ENCODE peak calls at places on chromosome 1, in nine cellular contexts. V is CD4-positive, alpha-beta T cell; B is H9; O is AG10803; U is A549; R is cardiac fibroblast; G is GM23338; K is PC-3; A is nephron progenitor cell. L is an unnamed sample.

GRCh38 chr1:119631086-119631432 is 17.0 kb downstream of the ZNF697 start:
- DNase-seq in U (no peak), A (no peak), B (no peak), V (no peak), K (no peak), O (no peak), G (no peak), R (no peak), L (no peak)

GRCh38 chr1:208013210-208013609 is 102.3 kb upstream of the CD34 start:
- DNase-seq in U (no peak), A (no peak), G (no peak), R (no peak), O (no peak), K (no peak), V (no peak), B (no peak), L (no peak)

GRCh38 chr1:162003825-162004205 is 19.9 kb downstream of the OLFML2B start:
- DNase-seq in R (peak), V (no peak), G (no peak), A (no peak), O (peak), B (no peak), K (peak), U (no peak), L (no peak)

GRCh38 chr1:151050051-151050688 is 2.6 kb downstream of the C1orf56 start:
- DNase-seq in G (no peak), A (no peak), O (no peak), U (no peak), B (no peak), R (no peak), K (no peak), V (no peak), L (no peak)

GRCh38 chr1:59971464-59971911 is 44.9 kb upstream of the CYP2J2 start:
- DNase-seq in G (peak), K (peak), U (peak), V (peak), R (peak), B (peak), O (peak), A (peak), L (peak)

GRCh38 chr1:97920275-97920831 is 481 bp downstream of the DPYD start:
- DNase-seq in G (peak), B (no peak), O (peak), A (no peak), U (peak), R (peak), V (no peak), K (peak), L (no peak)

GRCh38 chr1:54887665-54888071 is 673 bp upstream of the DHCR24 start:
- DNase-seq in B (peak), V (no peak), R (peak), G (no peak), K (no peak), A (no peak), O (peak), U (no peak), L (peak)

GRCh38 chr1:220113136-220113695 is 19.3 kb downstream of the IARS2 start:
- DNase-seq in V (no peak), O (peak), K (peak), B (no peak), R (peak), A (no peak), G (peak), U (peak), L (no peak)

GRCh38 chr1:75273110-75273509 is 138.9 kb downstream of the LHX8 start:
- DNase-seq in B (no peak), A (no peak), G (no peak), K (no peak), O (no peak), U (no peak), V (no peak), R (no peak), L (no peak)

GRCh38 chr1:29290414-29290980 is 54.2 kb downstream of the PTPRU start:
- DNase-seq in V (no peak), A (no peak), O (peak), U (no peak), B (no peak), K (no peak), G (no peak), R (peak), L (no peak)

GRCh38 chr1:154290921-154291320 is 18.5 kb downstream of the HAX1 start:
- DNase-seq in U (no peak), O (no peak), G (no peak), V (no peak), B (no peak), A (no peak), K (no peak), R (no peak), L (no peak)

GRCh38 chr1:65050735-65051134 is 84.4 kb upstream of the JAK1 start:
- DNase-seq in R (no peak), K (peak), A (no peak), G (no peak), V (no peak), O (no peak), B (no peak), U (no peak), L (no peak)

GRCh38 chr1:153122831-153123421 is 9.6 kb upstream of the SPRR2F start:
- DNase-seq in B (peak), O (no peak), R (no peak), K (peak), U (peak), G (peak), A (peak), V (no peak), L (no peak)

GRCh38 chr1:243582321-243582720 is 267.7 kb downstream of the AKT3 start:
- DNase-seq in A (no peak), U (peak), G (no peak), V (no peak), K (no peak), R (peak), O (peak), B (no peak), L (no peak)

GRCh38 chr1:198922638-198923430 is 284.0 kb downstream of the PTPRC start:
- DNase-seq in R (no peak), A (no peak), V (no peak), K (no peak), O (no peak), G (no peak), U (no peak), B (no peak), L (no peak)

GRCh38 chr1:234529661-234530237 is 50.8 kb upstream of the TARBP1 start:
- DNase-seq in G (no peak), B (no peak), V (no peak), R (no peak), U (no peak), K (no peak), O (peak), A (no peak), L (no peak)

GRCh38 chr1:25996966-25997758 is 701 bp downstream of the PAFAH2 start:
- DNase-seq in O (peak), U (peak), A (no peak), B (no peak), R (peak), V (no peak), G (no peak), K (peak), L (peak)

GRCh38 chr1:183235503-183235902 is 49.4 kb downstream of the LAMC2 start:
- DNase-seq in A (no peak), K (no peak), B (no peak), O (no peak), U (no peak), G (no peak), R (peak), V (no peak), L (no peak)

GRCh38 chr1:156797212-156797871 is 19.3 kb downstream of the SH2D2A start:
- DNase-seq in O (peak), A (peak), V (peak), K (peak), B (peak), G (peak), U (peak), R (peak), L (peak)

GRCh38 chr1:152042030-152042429 is 5.2 kb upstream of the S100A11 start:
- DNase-seq in V (no peak), A (no peak), U (no peak), O (no peak), G (no peak), B (no peak), R (no peak), K (no peak), L (no peak)

GRCh38 chr1:118809586-118809985 is 178.6 kb downstream of the TBX15 start:
- DNase-seq in G (no peak), A (no peak), V (no peak), B (no peak), U (no peak), R (no peak), O (no peak), K (no peak), L (no peak)

DNA sequence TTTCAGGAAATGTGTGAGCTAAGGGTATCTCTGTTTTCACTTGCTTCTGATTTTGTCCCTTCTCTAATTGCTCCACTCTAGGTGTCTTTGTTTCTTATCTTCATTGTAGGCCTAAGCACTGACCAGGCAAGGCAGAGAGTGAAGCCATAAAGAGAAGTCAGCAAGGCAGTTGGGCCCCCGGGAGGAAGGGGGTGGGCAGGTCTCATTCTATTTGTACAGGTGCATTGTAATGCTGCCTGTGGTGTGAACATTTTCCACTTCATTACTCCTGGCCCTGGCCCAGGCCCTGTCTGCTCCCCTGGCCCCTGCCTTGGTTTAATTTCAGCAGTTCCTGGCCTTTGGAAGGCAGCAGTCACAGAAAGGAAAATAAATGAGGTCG is 86.4 kb upstream of the JUN start:
- DNase-seq in G (no peak), A (no peak), K (peak), V (no peak), O (no peak), B (no peak), U (no peak), R (no peak), L (no peak)
- TF ChIP-seq CTCF in G (no peak), A (no peak), K (no peak), V (no peak), O (no peak), B (no peak), U (no peak), R (no peak), L (no peak)

DNA sequence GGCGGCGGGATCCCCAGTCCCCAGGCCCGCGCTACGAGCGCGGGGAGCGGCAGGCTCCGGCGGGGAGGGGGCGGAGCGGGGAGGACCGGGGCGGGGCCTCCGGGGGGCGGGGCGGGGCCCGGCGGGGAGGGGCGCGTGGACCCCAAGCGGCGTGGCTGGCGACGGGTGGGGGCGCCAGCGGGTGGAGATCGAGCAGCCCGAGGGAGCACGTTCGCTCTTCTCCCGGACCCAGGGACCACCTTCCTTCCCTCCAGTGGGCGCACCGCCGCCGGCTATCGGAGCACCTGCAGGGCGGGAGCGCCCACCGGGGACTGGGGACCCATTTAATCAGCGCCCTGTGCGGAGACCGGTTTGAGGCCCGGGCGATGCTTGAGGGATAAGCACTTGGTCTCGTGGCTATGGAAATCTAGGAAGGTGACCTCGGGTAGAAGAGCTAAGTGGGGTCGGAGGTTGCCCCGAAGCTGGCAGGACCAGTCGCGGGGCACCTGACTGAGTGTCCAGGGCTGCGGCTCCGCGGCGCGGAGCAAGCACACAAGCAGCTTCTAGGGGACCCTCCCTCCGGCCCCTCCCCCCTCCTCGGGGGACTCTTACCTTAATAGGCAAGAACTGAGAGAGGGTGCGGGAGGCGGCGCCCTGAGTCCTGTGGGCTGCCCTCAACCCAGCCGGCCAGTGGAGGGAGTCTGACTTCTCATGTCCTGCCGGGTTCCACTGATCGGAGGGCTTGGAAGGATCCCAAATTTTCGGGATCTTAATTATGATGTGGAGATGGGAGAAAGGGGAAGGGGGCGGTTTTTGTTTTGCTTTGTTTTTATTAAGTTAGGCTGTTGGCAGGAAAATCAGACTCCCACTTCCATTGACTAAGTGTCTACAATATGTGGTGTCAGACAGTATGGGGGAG is at the start of gene TSPAN2:
- DNase-seq in B (peak), A (peak), K (peak), R (no peak), V (peak), O (peak), G (peak), U (peak), L (peak)
- TF ChIP-seq CTCF in B (peak), A (no peak), K (peak), R (peak), V (no peak), O (peak), G (peak), U (no peak), L (no peak)

GRCh38 chr1:31725134-31725533 is 21.3 kb upstream of the COL16A1 start:
- DNase-seq in G (peak), R (no peak), A (no peak), B (no peak), K (no peak), V (no peak), U (no peak), O (no peak), L (no peak)
- TF ChIP-seq CTCF in G (no peak), R (no peak), A (no peak), B (peak), K (no peak), V (no peak), U (no peak), O (no peak), L (no peak)

DNA sequence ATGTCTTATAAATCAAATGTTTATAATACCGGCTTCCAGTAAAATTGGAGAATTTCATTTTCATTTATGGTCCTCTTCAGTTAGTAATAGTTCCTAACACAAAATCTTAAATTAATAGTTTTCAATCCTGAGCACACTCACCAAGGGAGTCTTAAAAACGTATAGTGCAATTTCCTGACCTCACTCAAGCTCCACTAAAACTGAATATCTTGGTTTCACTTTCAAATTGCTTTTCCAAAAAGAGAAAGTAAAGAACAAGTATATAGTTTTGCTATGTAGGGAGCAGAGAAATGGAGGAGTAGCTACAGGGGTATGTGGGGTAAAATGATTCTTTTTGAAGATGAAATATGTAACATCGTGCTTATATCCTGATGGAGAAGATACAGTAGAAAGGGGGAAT is 398.6 kb downstream of the PLPP3 start:
- DNase-seq in V (no peak), O (peak), U (no peak), G (no peak), R (peak), B (no peak), K (no peak), A (no peak), L (no peak)
- TF ChIP-seq CTCF in V (no peak), O (no peak), U (no peak), G (no peak), R (no peak), B (no peak), K (no peak), A (no peak), L (no peak)

DNA sequence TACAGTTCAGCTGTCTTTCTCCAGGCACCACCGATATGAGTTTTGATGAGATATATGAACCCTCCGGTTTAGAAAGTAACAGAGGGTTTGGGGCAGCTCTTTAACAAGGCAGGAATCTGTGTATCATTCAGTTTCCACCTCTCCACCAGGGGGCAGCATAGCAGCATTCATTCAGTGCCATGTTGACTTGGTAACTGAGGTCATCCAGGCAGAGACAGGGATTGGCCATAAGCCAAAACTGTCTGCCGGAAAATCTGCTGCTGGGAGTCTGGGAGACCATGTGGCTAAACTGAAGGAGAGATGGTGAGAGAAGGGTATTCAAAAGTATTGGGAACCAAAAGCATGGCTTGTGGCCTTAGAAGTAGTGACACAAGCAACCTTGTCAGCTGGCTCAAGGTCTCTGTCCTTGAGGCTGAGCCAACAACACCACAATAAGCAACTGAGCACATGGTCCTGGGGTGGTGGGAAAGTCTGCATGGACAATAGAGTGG is 98.5 kb downstream of the LMX1A start:
- DNase-seq in V (no peak), R (peak), K (peak), B (peak), U (peak), A (peak), O (peak), G (peak), L (peak)
- TF ChIP-seq CTCF in V (peak), R (peak), K (peak), B (peak), U (peak), A (peak), O (peak), G (peak), L (peak)

DNA sequence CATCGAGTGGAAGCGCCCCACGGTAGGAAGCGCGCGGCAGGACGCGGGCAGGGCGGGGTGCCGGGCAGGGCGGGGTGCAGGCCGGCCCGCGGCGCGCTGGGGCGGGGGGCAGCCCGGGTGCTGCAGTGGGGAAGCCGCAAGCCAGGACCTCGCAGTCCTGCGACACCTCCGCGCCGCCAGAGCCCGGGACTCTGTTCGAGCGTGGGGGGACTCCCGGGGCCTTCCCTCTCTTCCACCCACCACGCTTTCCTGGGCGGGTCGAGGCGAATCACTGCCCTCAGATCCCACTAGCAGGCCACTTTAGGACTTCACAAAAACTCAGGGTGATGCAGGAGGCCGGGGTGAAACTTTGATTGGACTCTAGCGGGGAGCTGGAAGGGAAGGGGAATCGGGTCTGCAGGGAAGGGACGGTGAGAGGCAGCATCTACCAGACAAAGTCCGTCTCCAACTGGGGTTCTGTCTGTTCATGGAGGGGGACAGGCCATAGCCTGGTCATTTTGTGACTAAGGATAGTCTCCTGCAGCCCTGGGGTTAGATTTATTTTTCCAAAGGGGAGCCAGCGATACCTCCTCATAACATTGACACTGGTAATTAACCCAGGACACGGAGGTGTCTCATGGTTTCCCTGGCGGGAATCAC is 636 bp downstream of the CAPN2 start:
- DNase-seq in A (peak), U (no peak), B (peak), K (no peak), R (no peak), O (no peak), G (no peak), V (peak), L (peak)
- TF ChIP-seq CTCF in A (no peak), U (no peak), B (no peak), K (no peak), R (no peak), O (no peak), G (no peak), V (no peak), L (no peak)

L was measured in glutamatergic neuron.